ENCODE peak calls at places on chromosomes 1 and 21, in ten cellular contexts. K is neural progenitor cell, Q is HCT116, S is fibroblast of lung, L is testis, J is PC-3, H is heart right ventricle, W is AG04450, O is brain microvascular endothelial cell, N is bronchial epithelial cell. A is an unnamed sample.

GRCh38 chr1:50841791-50842387 is 118.2 kb downstream of the FAF1 start:
- DNase-seq in K (no peak), Q (no peak), S (peak), L (no peak), J (no peak), H (no peak), W (peak), O (no peak), N (no peak), A (peak)

GRCh38 chr1:3634059-3634800 is 9.4 kb downstream of the TPRG1L start:
- DNase-seq in K (no peak), Q (no peak), S (no peak), L (no peak), J (no peak), H (no peak), W (no peak), O (no peak), N (no peak), A (no peak)

GRCh38 chr1:101566883-101567538 is 330.2 kb downstream of the S1PR1 start:
- DNase-seq in K (no peak), Q (no peak), S (no peak), L (no peak), J (peak), H (no peak), W (no peak), O (no peak), N (no peak), A (no peak)

GRCh38 chr1:113940365-113941244 is 11.5 kb downstream of the HIPK1 start:
- DNase-seq in K (no peak), Q (no peak), S (no peak), L (no peak), J (no peak), H (no peak), W (no peak), O (no peak), N (no peak), A (no peak)

GRCh38 chr1:224789311-224789710 is 140.2 kb upstream of the DNAH14 start:
- DNase-seq in K (no peak), Q (no peak), S (no peak), L (no peak), J (no peak), H (no peak), W (no peak), O (no peak), N (no peak), A (no peak)

GRCh38 chr1:116586741-116587143 is 15.9 kb upstream of the CD58 start:
- DNase-seq in K (peak), Q (no peak), S (no peak), L (no peak), J (peak), H (no peak), W (no peak), O (no peak), N (no peak), A (no peak)

GRCh38 chr1:154117642-154118041 is 37.2 kb downstream of the NUP210L start:
- DNase-seq in K (no peak), Q (no peak), S (no peak), L (no peak), J (no peak), H (no peak), W (no peak), O (no peak), N (no peak), A (no peak)

GRCh38 chr1:115911298-115911697 is 65.0 kb upstream of the SLC22A15 start:
- DNase-seq in K (no peak), Q (no peak), S (no peak), L (no peak), J (peak), H (no peak), W (no peak), O (no peak), N (peak), A (no peak)

GRCh38 chr1:35768350-35769187 is 1.2 kb downstream of the CLSPN start:
- DNase-seq in K (no peak), Q (no peak), S (no peak), L (no peak), J (no peak), H (no peak), W (no peak), O (no peak), N (no peak), A (peak)

GRCh38 chr1:176656257-176656995 is 193.5 kb downstream of the PAPPA2 start:
- DNase-seq in K (peak), Q (no peak), S (peak), L (no peak), J (peak), H (peak), W (no peak), O (peak), N (peak), A (peak)

DNA sequence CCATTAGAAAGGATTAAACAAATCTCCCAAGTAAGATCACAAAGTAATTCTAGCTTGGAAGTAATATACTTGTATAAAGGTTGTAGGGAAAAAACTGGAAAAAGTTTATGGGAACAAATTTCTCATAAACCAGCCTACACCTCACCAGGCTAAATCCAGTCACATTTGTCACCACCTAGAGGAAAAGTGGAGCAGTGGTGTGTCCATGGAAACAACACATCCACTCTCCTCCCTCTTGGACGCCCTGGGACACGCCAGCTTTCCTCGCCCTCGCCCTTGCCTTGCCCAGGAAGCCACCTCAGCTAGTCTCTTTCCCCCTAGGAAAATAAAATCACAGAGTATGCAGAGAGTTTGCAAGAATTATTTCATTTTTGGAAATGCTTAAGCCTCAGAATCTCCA is 2.2 kb downstream of the PALMD start:
- DNase-seq in K (no peak), Q (peak), S (peak), L (peak), J (peak), H (peak), W (no peak), O (no peak), N (peak), A (peak)
- TF ChIP-seq CTCF in K (peak), Q (peak), S (no peak), L (peak), J (peak), H (peak), W (no peak), O (peak), N (peak), A (peak)

GRCh38 chr1:2593251-2593878 is 6.8 kb downstream of the PRXL2B start:
- DNase-seq in K (no peak), Q (no peak), S (no peak), L (no peak), J (no peak), H (no peak), W (no peak), O (no peak), N (no peak), A (no peak)

GRCh38 chr1:2594641-2595131 is 8.1 kb downstream of the PRXL2B start:
- DNase-seq in K (no peak), Q (no peak), S (no peak), L (no peak), J (no peak), H (no peak), W (no peak), O (no peak), N (no peak), A (no peak)

GRCh38 chr1:2592672-2593071 is 6.1 kb downstream of the PRXL2B start:
- DNase-seq in K (no peak), Q (no peak), S (no peak), L (no peak), J (peak), H (no peak), W (no peak), O (no peak), N (no peak), A (no peak)

GRCh38 chr1:2595261-2595811 is 8.8 kb downstream of the PRXL2B start:
- DNase-seq in K (no peak), Q (no peak), S (no peak), L (no peak), J (no peak), H (no peak), W (no peak), O (no peak), N (no peak), A (no peak)

DNA sequence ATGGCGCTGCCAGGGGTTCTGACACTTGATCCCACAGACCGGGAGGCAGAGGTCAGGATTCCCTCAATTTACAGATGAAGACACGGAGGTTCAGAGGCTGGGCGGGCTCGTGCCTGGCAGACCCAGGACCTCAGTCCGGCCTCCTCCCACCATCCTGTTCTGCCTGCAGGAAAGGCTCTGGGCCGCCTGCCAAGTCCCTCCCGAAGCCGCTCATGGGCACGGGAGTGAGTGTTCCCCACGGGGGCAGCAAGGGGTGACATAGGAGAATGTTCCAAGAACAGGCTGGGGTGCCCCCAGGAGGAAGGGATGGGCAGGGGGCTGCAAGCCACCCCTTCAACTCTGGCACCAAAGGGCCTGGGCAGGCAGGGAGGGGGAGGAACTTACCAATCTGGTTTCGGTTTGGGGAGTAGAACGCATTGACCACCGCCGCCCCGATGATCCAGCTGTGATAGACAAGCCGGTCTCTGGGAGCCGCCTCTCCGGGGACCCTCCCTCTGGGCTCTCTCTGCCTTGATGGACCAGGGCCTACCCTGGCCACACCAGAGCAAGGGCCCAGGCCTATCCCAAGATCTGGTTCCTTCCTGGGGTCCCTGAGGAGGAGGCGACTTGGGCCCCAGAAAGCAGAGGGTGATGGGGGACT is 7.5 kb downstream of the PRXL2B start:
- DNase-seq in K (no peak), Q (no peak), S (peak), L (peak), J (peak), H (peak), W (no peak), O (no peak), N (peak), A (peak)
- H3K4me3 ChIP-seq in K (no peak), Q (no peak), S (no peak), L (no peak), J (no peak), H (peak), W (no peak), O (peak), N (peak), A (no peak)

GRCh38 chr1:112417985-112418607 is 22.1 kb downstream of the CTTNBP2NL start:
- DNase-seq in K (no peak), Q (no peak), S (no peak), L (no peak), J (no peak), H (no peak), W (no peak), O (no peak), N (no peak), A (no peak)
- TF ChIP-seq CTCF in K (no peak), Q (no peak), S (no peak), L (no peak), J (no peak), H (no peak), W (no peak), O (no peak), N (no peak), A (no peak)

GRCh38 chr21:14064296-14064645 is 146.5 kb downstream of the LIPI start:
- DNase-seq in K (no peak), Q (no peak), S (no peak), L (no peak), J (no peak), H (no peak), W (no peak), O (no peak), N (no peak), A (no peak)
- H3K4me3 ChIP-seq in K (no peak), Q (no peak), S (no peak), L (peak), J (no peak), H (no peak), W (no peak), O (no peak), N (no peak), A (no peak)

A was measured in cardiac fibroblast.